ENCODE peak calls at places on chromosomes 13 and 19, in ten cellular contexts. F is aorta; L is upper lobe of right lung; M is Peyer's patch; R is breast epithelium; J is right lobe of liver; D is Jurkat, Clone E6-1; G is ascending aorta; N is NB4; V is IMR-90. Q is an unnamed sample.

GRCh38 chr13:95352486-95352885 is 51.2 kb upstream of the ABCC4 start:
- DNase-seq in F (no peak), L (no peak), M (no peak), R (no peak), J (no peak), D (no peak), G (no peak), N (no peak), V (no peak), Q (no peak)

GRCh38 chr13:112721198-112722104 is 31.6 kb downstream of the ATP11A start:
- DNase-seq in F (no peak), L (peak), M (no peak), R (peak), J (no peak), D (no peak), G (no peak), N (no peak), V (no peak), Q (no peak)

GRCh38 chr19:52923782-52924593 is 760 bp upstream of the ZNF888 start:
- DNase-seq in F (peak), L (peak), M (no peak), R (peak), J (peak), D (no peak), G (peak), N (peak), V (no peak), Q (no peak)

GRCh38 chr13:52158629-52159158 is 703 bp downstream of the NEK3 start:
- DNase-seq in F (no peak), L (no peak), M (peak), R (no peak), J (peak), D (no peak), G (no peak), N (peak), V (peak), Q (no peak)

GRCh38 chr19:14979498-14980255 is at the start of gene SLC1A6:
- DNase-seq in F (no peak), L (no peak), M (no peak), R (no peak), J (no peak), D (no peak), G (no peak), N (peak), V (no peak), Q (no peak)

GRCh38 chr19:10289836-10290438 is at the start of gene ICAM5:
- DNase-seq in F (no peak), L (no peak), M (no peak), R (no peak), J (no peak), D (no peak), G (no peak), N (peak), V (peak), Q (peak)

GRCh38 chr13:67100723-67101122 is 129.4 kb downstream of the PCDH9 start:
- DNase-seq in F (no peak), L (no peak), M (no peak), R (no peak), J (no peak), D (no peak), G (no peak), N (no peak), V (no peak), Q (no peak)

GRCh38 chr13:67416047-67416925 is 186.2 kb upstream of the PCDH9 start:
- DNase-seq in F (no peak), L (peak), M (no peak), R (no peak), J (peak), D (peak), G (no peak), N (peak), V (peak), Q (peak)

GRCh38 chr19:29001922-29002247 is 211.1 kb downstream of the UQCRFS1 start:
- DNase-seq in F (no peak), L (no peak), M (no peak), R (no peak), J (no peak), D (no peak), G (no peak), N (no peak), V (no peak), Q (no peak)

GRCh38 chr13:43261018-43261417 is 237.6 kb downstream of the DNAJC15 start:
- DNase-seq in F (no peak), L (no peak), M (no peak), R (no peak), J (no peak), D (no peak), G (no peak), N (no peak), V (peak), Q (no peak)

GRCh38 chr19:13001502-13002388 is 6.5 kb downstream of the NFIX start:
- DNase-seq in F (peak), L (no peak), M (no peak), R (peak), J (no peak), D (no peak), G (peak), N (no peak), V (no peak), Q (no peak)

GRCh38 chr19:44032001-44032610 is 6.9 kb downstream of the ZNF222 start:
- DNase-seq in F (no peak), L (no peak), M (no peak), R (no peak), J (no peak), D (no peak), G (no peak), N (no peak), V (no peak), Q (no peak)

GRCh38 chr13:73334459-73334858 is 275.7 kb downstream of the KLF5 start:
- DNase-seq in F (no peak), L (no peak), M (no peak), R (no peak), J (no peak), D (no peak), G (no peak), N (no peak), V (no peak), Q (no peak)

GRCh38 chr19:29548483-29549085 is 22.8 kb downstream of the VSTM2B start:
- DNase-seq in F (no peak), L (peak), M (no peak), R (no peak), J (no peak), D (no peak), G (peak), N (no peak), V (no peak), Q (no peak)

GRCh38 chr13:76852991-76853390 is 33.2 kb downstream of the KCTD12 start:
- DNase-seq in F (no peak), L (no peak), M (no peak), R (peak), J (no peak), D (no peak), G (no peak), N (no peak), V (peak), Q (no peak)

GRCh38 chr13:76759877-76760276 is 126.3 kb downstream of the KCTD12 start:
- DNase-seq in F (no peak), L (no peak), M (no peak), R (no peak), J (no peak), D (no peak), G (no peak), N (no peak), V (peak), Q (no peak)

GRCh38 chr13:30037306-30037705 is 186.9 kb upstream of the UBL3 start:
- DNase-seq in F (no peak), L (no peak), M (no peak), R (no peak), J (no peak), D (no peak), G (no peak), N (no peak), V (no peak), Q (no peak)

GRCh38 chr13:49606747-49607648 is 21.3 kb upstream of the ARL11 start:
- DNase-seq in F (peak), L (peak), M (peak), R (peak), J (peak), D (peak), G (peak), N (peak), V (peak), Q (peak)

GRCh38 chr19:1923319-1923718 is 17.7 kb upstream of the CSNK1G2 start:
- DNase-seq in F (no peak), L (no peak), M (peak), R (no peak), J (no peak), D (no peak), G (no peak), N (no peak), V (no peak), Q (no peak)

GRCh38 chr19:38039966-38040365 is 133.0 kb downstream of the SIPA1L3 start:
- DNase-seq in F (peak), L (no peak), M (no peak), R (no peak), J (no peak), D (no peak), G (no peak), N (no peak), V (peak), Q (no peak)

GRCh38 chr13:59906413-59907027 is 257.2 kb downstream of the DIAPH3 start:
- DNase-seq in F (no peak), L (no peak), M (no peak), R (no peak), J (no peak), D (peak), G (no peak), N (peak), V (peak), Q (peak)

GRCh38 chr19:51564791-51565190 is 6.3 kb upstream of the ZNF175 start:
- DNase-seq in F (no peak), L (no peak), M (peak), R (no peak), J (no peak), D (peak), G (no peak), N (peak), V (no peak), Q (peak)

GRCh38 chr19:32614916-32615315 is 33.9 kb downstream of the PDCD5 start:
- DNase-seq in F (peak), L (peak), M (no peak), R (no peak), J (no peak), D (no peak), G (no peak), N (no peak), V (no peak), Q (no peak)

GRCh38 chr19:15283141-15283885 is 49.0 kb downstream of the BRD4 start:
- DNase-seq in F (peak), L (no peak), M (no peak), R (no peak), J (no peak), D (no peak), G (peak), N (no peak), V (peak), Q (no peak)

GRCh38 chr13:48578516-48579166 is 45.8 kb upstream of the RCBTB2 start:
- DNase-seq in F (no peak), L (no peak), M (no peak), R (no peak), J (no peak), D (no peak), G (no peak), N (peak), V (no peak), Q (peak)

GRCh38 chr19:10009269-10009665 is 1.0 kb downstream of the COL5A3 start:
- DNase-seq in F (peak), L (peak), M (no peak), R (peak), J (peak), D (no peak), G (peak), N (peak), V (peak), Q (peak)

GRCh38 chr19:2478324-2478755 is 2.4 kb downstream of the GADD45B start:
- DNase-seq in F (peak), L (peak), M (peak), R (peak), J (peak), D (no peak), G (peak), N (peak), V (peak), Q (peak)

GRCh38 chr13:110853235-110853721 is 61.6 kb downstream of the ANKRD10 start:
- DNase-seq in F (no peak), L (no peak), M (no peak), R (no peak), J (no peak), D (no peak), G (no peak), N (no peak), V (no peak), Q (no peak)

GRCh38 chr19:834216-834615 is 6.6 kb downstream of the AZU1 start:
- DNase-seq in F (no peak), L (no peak), M (no peak), R (no peak), J (no peak), D (no peak), G (no peak), N (no peak), V (no peak), Q (no peak)

GRCh38 chr19:10868872-10869547 is 2.3 kb upstream of the CARM1 start:
- DNase-seq in F (no peak), L (no peak), M (no peak), R (no peak), J (peak), D (no peak), G (no peak), N (no peak), V (no peak), Q (no peak)

GRCh38 chr13:25992076-25992475 is 59.7 kb downstream of the SHISA2 start:
- DNase-seq in F (no peak), L (no peak), M (no peak), R (no peak), J (no peak), D (no peak), G (no peak), N (no peak), V (no peak), Q (no peak)

GRCh38 chr19:48513289-48514122 is 1.9 kb upstream of the LMTK3 start:
- DNase-seq in F (peak), L (peak), M (peak), R (no peak), J (peak), D (peak), G (peak), N (peak), V (peak), Q (peak)

GRCh38 chr19:30086220-30086619 is 144.2 kb downstream of the URI1 start:
- DNase-seq in F (no peak), L (no peak), M (no peak), R (no peak), J (no peak), D (no peak), G (no peak), N (no peak), V (no peak), Q (no peak)

GRCh38 chr19:7595466-7596133 is at the start of gene CAMSAP3:
- DNase-seq in F (no peak), L (peak), M (no peak), R (no peak), J (peak), D (peak), G (no peak), N (no peak), V (no peak), Q (peak)

GRCh38 chr13:26280822-26281221 is 26.9 kb downstream of the CDK8 start:
- DNase-seq in F (no peak), L (no peak), M (no peak), R (no peak), J (no peak), D (no peak), G (no peak), N (no peak), V (no peak), Q (peak)

GRCh38 chr13:80164451-80164850 is 176.5 kb downstream of the SPRY2 start:
- DNase-seq in F (no peak), L (no peak), M (no peak), R (no peak), J (no peak), D (no peak), G (no peak), N (no peak), V (no peak), Q (no peak)

GRCh38 chr13:43036386-43037220 is 13.2 kb downstream of the DNAJC15 start:
- DNase-seq in F (no peak), L (peak), M (no peak), R (no peak), J (no peak), D (no peak), G (no peak), N (no peak), V (no peak), Q (no peak)

GRCh38 chr13:41765813-41766212 is 195.1 kb downstream of the VWA8 start:
- DNase-seq in F (no peak), L (no peak), M (no peak), R (no peak), J (no peak), D (no peak), G (no peak), N (no peak), V (no peak), Q (no peak)

GRCh38 chr19:10565028-10565566 is 713 bp downstream of the KRI1 start:
- DNase-seq in F (no peak), L (peak), M (peak), R (peak), J (peak), D (no peak), G (peak), N (peak), V (peak), Q (peak)

GRCh38 chr13:96229356-96229755 is 139.4 kb downstream of the HS6ST3 start:
- DNase-seq in F (no peak), L (no peak), M (no peak), R (no peak), J (no peak), D (peak), G (no peak), N (peak), V (no peak), Q (peak)

GRCh38 chr19:36103040-36103626 is 7.8 kb upstream of the OVOL3 start:
- DNase-seq in F (no peak), L (no peak), M (no peak), R (no peak), J (no peak), D (no peak), G (no peak), N (no peak), V (no peak), Q (no peak)
- H3K4me3 ChIP-seq in F (no peak), L (no peak), M (no peak), R (no peak), J (no peak), D (no peak), G (no peak), N (no peak), V (no peak), Q (no peak)

GRCh38 chr19:4454952-4455738 is 2.4 kb downstream of the UBXN6 start:
- DNase-seq in F (no peak), L (no peak), M (no peak), R (no peak), J (no peak), D (no peak), G (peak), N (no peak), V (peak), Q (peak)

GRCh38 chr19:4453232-4454179 is 4.1 kb downstream of the UBXN6 start:
- DNase-seq in F (no peak), L (no peak), M (no peak), R (no peak), J (no peak), D (no peak), G (no peak), N (no peak), V (no peak), Q (no peak)

GRCh38 chr19:4455742-4456565 is 1.6 kb downstream of the UBXN6 start:
- DNase-seq in F (no peak), L (peak), M (no peak), R (no peak), J (no peak), D (no peak), G (peak), N (peak), V (peak), Q (peak)

GRCh38 chr19:4456566-4456842 is 1.1 kb downstream of the UBXN6 start:
- DNase-seq in F (no peak), L (no peak), M (no peak), R (no peak), J (no peak), D (no peak), G (peak), N (no peak), V (peak), Q (peak)

DNA sequence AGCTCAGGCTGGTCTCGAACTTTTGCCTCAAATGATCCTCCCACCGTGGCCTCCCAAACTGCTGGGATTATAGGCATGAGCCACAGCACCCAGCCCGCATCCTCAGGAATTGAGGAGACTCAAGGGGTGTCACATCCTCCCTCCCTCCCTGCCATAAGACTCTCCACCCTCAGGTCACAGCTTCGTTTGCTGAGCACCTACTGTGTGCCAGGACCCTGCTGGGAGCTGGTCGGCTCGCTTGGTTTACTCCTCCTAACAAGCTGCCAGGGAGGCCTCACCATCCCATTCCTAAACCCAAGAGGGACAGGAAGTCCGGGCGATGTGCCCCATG is 3.0 kb downstream of the UBXN6 start:
- DNase-seq in F (no peak), L (no peak), M (no peak), R (no peak), J (no peak), D (no peak), G (no peak), N (no peak), V (no peak), Q (no peak)
- H3K4me3 ChIP-seq in F (no peak), L (no peak), M (no peak), R (peak), J (no peak), D (no peak), G (no peak), N (no peak), V (no peak), Q (no peak)

GRCh38 chr19:55278391-55279135 is 1.3 kb downstream of the HSPBP1 start:
- DNase-seq in F (no peak), L (no peak), M (no peak), R (no peak), J (no peak), D (no peak), G (no peak), N (no peak), V (no peak), Q (no peak)
- H3K4me3 ChIP-seq in F (no peak), L (no peak), M (no peak), R (peak), J (no peak), D (peak), G (no peak), N (peak), V (no peak), Q (peak)

GRCh38 chr13:23320926-23321533 is 112.5 kb downstream of the SACS start:
- DNase-seq in F (no peak), L (no peak), M (no peak), R (no peak), J (no peak), D (no peak), G (no peak), N (no peak), V (no peak), Q (peak)

GRCh38 chr13:23323946-23324709 is 109.4 kb downstream of the SACS start:
- DNase-seq in F (no peak), L (no peak), M (no peak), R (no peak), J (no peak), D (no peak), G (no peak), N (no peak), V (peak), Q (peak)

GRCh38 chr13:23319915-23320224 is 113.6 kb downstream of the SACS start:
- DNase-seq in F (no peak), L (no peak), M (no peak), R (no peak), J (no peak), D (no peak), G (no peak), N (no peak), V (no peak), Q (peak)

GRCh38 chr13:23322353-23323336 is 110.9 kb downstream of the SACS start:
- DNase-seq in F (no peak), L (no peak), M (no peak), R (no peak), J (no peak), D (no peak), G (no peak), N (no peak), V (peak), Q (peak)

GRCh38 chr13:23321534-23322241 is 111.8 kb downstream of the SACS start:
- DNase-seq in F (peak), L (no peak), M (no peak), R (no peak), J (no peak), D (no peak), G (peak), N (no peak), V (peak), Q (peak)
- H3K4me3 ChIP-seq in F (no peak), L (peak), M (peak), R (peak), J (no peak), D (no peak), G (peak), N (no peak), V (peak), Q (no peak)

GRCh38 chr19:40269216-40269940 is 15.8 kb downstream of the AKT2 start:
- DNase-seq in F (no peak), L (no peak), M (no peak), R (no peak), J (no peak), D (no peak), G (no peak), N (no peak), V (no peak), Q (no peak)
- H3K4me3 ChIP-seq in F (no peak), L (no peak), M (no peak), R (no peak), J (no peak), D (no peak), G (no peak), N (no peak), V (no peak), Q (no peak)

GRCh38 chr13:104181526-104182231 is 1115.5 kb upstream of the SLC10A2 start:
- DNase-seq in F (no peak), L (no peak), M (no peak), R (no peak), J (no peak), D (no peak), G (no peak), N (no peak), V (no peak), Q (no peak)
- H3K4me3 ChIP-seq in F (no peak), L (no peak), M (no peak), R (no peak), J (no peak), D (no peak), G (no peak), N (no peak), V (no peak), Q (no peak)

GRCh38 chr13:35471466-35472307 is 4.8 kb downstream of the MAB21L1 start:
- DNase-seq in F (no peak), L (no peak), M (no peak), R (no peak), J (no peak), D (no peak), G (no peak), N (no peak), V (no peak), Q (peak)

GRCh38 chr13:35472308-35473008 is 4.0 kb downstream of the MAB21L1 start:
- DNase-seq in F (no peak), L (no peak), M (no peak), R (no peak), J (no peak), D (peak), G (no peak), N (no peak), V (no peak), Q (no peak)

GRCh38 chr13:35475960-35476943 is at the start of gene MAB21L1:
- DNase-seq in F (peak), L (no peak), M (no peak), R (peak), J (no peak), D (no peak), G (no peak), N (peak), V (peak), Q (peak)

GRCh38 chr13:35475131-35475959 is 1.1 kb downstream of the MAB21L1 start:
- DNase-seq in F (peak), L (no peak), M (no peak), R (no peak), J (peak), D (no peak), G (no peak), N (no peak), V (peak), Q (peak)

GRCh38 chr13:35474551-35474950 is 1.9 kb downstream of the MAB21L1 start:
- DNase-seq in F (no peak), L (no peak), M (no peak), R (no peak), J (no peak), D (no peak), G (no peak), N (no peak), V (no peak), Q (no peak)
- H3K4me3 ChIP-seq in F (no peak), L (no peak), M (peak), R (peak), J (no peak), D (no peak), G (no peak), N (no peak), V (peak), Q (peak)

Q was measured in Karpas-422.